ENCODE peak calls at places on chromosomes 12 and 14, in four cellular contexts. One of them, this sample, is unnamed.

GRCh38 chr14:30035361-30035760 is 107.7 kb upstream of the PRKD1 start:
- DNase-seq in A172: no peak
- DNase-seq in cardiac muscle cell: no peak
- DNase-seq in choroid plexus epithelial cell: no peak
- DNase-seq in this sample: no peak

GRCh38 chr14:55699131-55700057 is 119.4 kb downstream of the KTN1 start:
- DNase-seq in A172: peak
- DNase-seq in cardiac muscle cell: no peak
- DNase-seq in choroid plexus epithelial cell: no peak
- DNase-seq in this sample: peak

GRCh38 chr14:67863223-67863622 is 43.6 kb downstream of the RAD51B start:
- DNase-seq in A172: no peak
- DNase-seq in cardiac muscle cell: no peak
- DNase-seq in choroid plexus epithelial cell: no peak
- DNase-seq in this sample: no peak

GRCh38 chr12:117985182-117985581 is 16.4 kb upstream of the KSR2 start:
- DNase-seq in A172: peak
- DNase-seq in cardiac muscle cell: no peak
- DNase-seq in choroid plexus epithelial cell: no peak
- DNase-seq in this sample: no peak

GRCh38 chr12:103901518-103902173 is 28.6 kb upstream of the HSP90B1 start:
- DNase-seq in A172: no peak
- DNase-seq in cardiac muscle cell: no peak
- DNase-seq in choroid plexus epithelial cell: no peak
- DNase-seq in this sample: no peak

GRCh38 chr12:14884458-14884878 is 1.2 kb downstream of the MGP start:
- DNase-seq in A172: peak
- DNase-seq in cardiac muscle cell: peak
- DNase-seq in choroid plexus epithelial cell: peak
- DNase-seq in this sample: peak

GRCh38 chr12:49791700-49792099 is 36.5 kb downstream of the NCKAP5L start:
- DNase-seq in A172: no peak
- DNase-seq in cardiac muscle cell: no peak
- DNase-seq in choroid plexus epithelial cell: no peak
- DNase-seq in this sample: no peak

GRCh38 chr12:70732287-70732686 is 95.1 kb upstream of the PTPRB start:
- DNase-seq in A172: no peak
- DNase-seq in cardiac muscle cell: no peak
- DNase-seq in choroid plexus epithelial cell: no peak
- DNase-seq in this sample: no peak

GRCh38 chr12:4190376-4191063 is 83.0 kb upstream of the CCND2 start:
- DNase-seq in A172: no peak
- DNase-seq in cardiac muscle cell: no peak
- DNase-seq in choroid plexus epithelial cell: no peak
- DNase-seq in this sample: no peak

GRCh38 chr14:56474419-56475022 is 105.1 kb upstream of the TMEM260 start:
- DNase-seq in A172: peak
- DNase-seq in cardiac muscle cell: peak
- DNase-seq in choroid plexus epithelial cell: peak
- DNase-seq in this sample: peak

GRCh38 chr12:106345739-106346138 is 11.8 kb upstream of the POLR3B start:
- DNase-seq in A172: peak
- DNase-seq in cardiac muscle cell: peak
- DNase-seq in choroid plexus epithelial cell: peak
- DNase-seq in this sample: peak

GRCh38 chr14:100664234-100664633 is 62.5 kb upstream of the DLK1 start:
- DNase-seq in A172: no peak
- DNase-seq in cardiac muscle cell: no peak
- DNase-seq in choroid plexus epithelial cell: no peak
- DNase-seq in this sample: no peak

GRCh38 chr14:45679852-45680251 is 426.9 kb upstream of the MIS18BP1 start:
- DNase-seq in A172: peak
- DNase-seq in cardiac muscle cell: no peak
- DNase-seq in choroid plexus epithelial cell: peak
- DNase-seq in this sample: peak

GRCh38 chr12:92185052-92185451 is 39.4 kb upstream of the BTG1 start:
- DNase-seq in A172: no peak
- DNase-seq in cardiac muscle cell: no peak
- DNase-seq in choroid plexus epithelial cell: no peak
- DNase-seq in this sample: no peak

GRCh38 chr12:52087961-52088820 is 8.7 kb downstream of the SMIM41 start:
- DNase-seq in A172: no peak
- DNase-seq in cardiac muscle cell: no peak
- DNase-seq in choroid plexus epithelial cell: no peak
- DNase-seq in this sample: no peak

GRCh38 chr12:42483534-42483857 is 106.0 kb downstream of the PRICKLE1 start:
- DNase-seq in A172: peak
- DNase-seq in cardiac muscle cell: peak
- DNase-seq in choroid plexus epithelial cell: no peak
- DNase-seq in this sample: no peak

GRCh38 chr14:23414906-23415820 is 7.1 kb upstream of the MYH6 start:
- DNase-seq in A172: no peak
- DNase-seq in cardiac muscle cell: no peak
- DNase-seq in choroid plexus epithelial cell: no peak
- DNase-seq in this sample: no peak

GRCh38 chr12:20410746-20411145 is 42.4 kb downstream of the PDE3A start:
- DNase-seq in A172: no peak
- DNase-seq in cardiac muscle cell: no peak
- DNase-seq in choroid plexus epithelial cell: no peak
- DNase-seq in this sample: no peak

GRCh38 chr12:93089805-93090569 is 160.9 kb upstream of the EEA1 start:
- DNase-seq in A172: peak
- DNase-seq in cardiac muscle cell: no peak
- DNase-seq in choroid plexus epithelial cell: peak
- DNase-seq in this sample: peak

GRCh38 chr12:105100207-105100985 is 7.1 kb upstream of the WASHC4 start:
- DNase-seq in A172: peak
- DNase-seq in cardiac muscle cell: no peak
- DNase-seq in choroid plexus epithelial cell: peak
- DNase-seq in this sample: peak

GRCh38 chr12:26982866-26983265 is 31.3 kb downstream of the TM7SF3 start:
- DNase-seq in A172: no peak
- DNase-seq in cardiac muscle cell: no peak
- DNase-seq in choroid plexus epithelial cell: no peak
- DNase-seq in this sample: no peak